ENCODE peak calls at places on chromosomes 11 and 22, in seven cellular contexts. K is neural progenitor cell; D is AG10803; H is A549; Z is activated CD8-positive, alpha-beta T cell treated with anti-CD3 and anti-CD28 coated beads for 36 hours; Q is osteoblast; N is astrocyte of the spinal cord. V is an unnamed sample.
A peak's percentile ranks its signal among the peaks of the same experiment; 100 is the strongest.

GRCh38 chr22:25628494-25628893 is 64.0 kb downstream of the GRK3 start:
- DNase-seq in Q (no peak), H (no peak), N (no peak), K (no peak), D (no peak), Z (no peak), V (no peak)

GRCh38 chr11:113796663-113797259 is 17.2 kb downstream of the CLDN25 start:
- DNase-seq in N (peak; percentile 52), H (peak; percentile 28), Z (peak; percentile 31), K (peak; percentile 71), Q (peak; percentile 94), D (peak; percentile 57), V (peak; percentile 62)

GRCh38 chr11:72924568-72925190 is 110.5 kb downstream of the ATG16L2 start:
- DNase-seq in N (peak; percentile 59), Z (no peak), Q (peak; percentile 79), K (no peak), D (peak; percentile 64), H (peak; percentile 11), V (peak; percentile 23)

GRCh38 chr11:35919244-35919643 is 24.6 kb upstream of the LDLRAD3 start:
- DNase-seq in D (no peak), N (peak; percentile 25), Q (no peak), K (peak; percentile 70), H (no peak), Z (no peak), V (no peak)

GRCh38 chr22:48821346-48822186 is 1006.1 kb downstream of the BRD1 start:
- DNase-seq in D (no peak), Z (no peak), N (no peak), K (no peak), Q (peak; percentile 9), H (no peak), V (no peak)

GRCh38 chr11:118412921-118413320 is 11.5 kb downstream of the ATP5MG start:
- DNase-seq in Z (no peak), K (no peak), H (no peak), N (no peak), Q (no peak), D (no peak), V (no peak)

GRCh38 chr22:49784630-49784971 is 43.1 kb downstream of the BRD1 start:
- DNase-seq in N (no peak), Q (no peak), Z (no peak), D (no peak), H (no peak), K (no peak), V (no peak)

GRCh38 chr11:68145120-68145866 is 24.1 kb upstream of the CHKA start:
- DNase-seq in Z (no peak), D (no peak), H (peak; percentile 29), K (no peak), N (no peak), Q (no peak), V (no peak)

GRCh38 chr22:41596776-41597634 is 7.4 kb upstream of the PMM1 start:
- DNase-seq in N (peak; percentile 41), Q (peak; percentile 95), K (peak; percentile 69), Z (peak; percentile 60), D (peak; percentile 47), H (peak; percentile 60), V (no peak)

GRCh38 chr11:9160166-9160565 is 68.8 kb upstream of the SCUBE2 start:
- DNase-seq in Z (no peak), D (peak; percentile 24), H (no peak), Q (no peak), K (no peak), N (no peak), V (no peak)

GRCh38 chr11:47001666-47002285 is 65.2 kb downstream of the CSTPP1 start:
- DNase-seq in D (peak; percentile 38), Q (no peak), Z (no peak), H (no peak), N (peak; percentile 67), K (peak; percentile 15), V (no peak)

GRCh38 chr11:47002366-47002765 is 65.8 kb downstream of the CSTPP1 start:
- DNase-seq in Q (no peak), Z (no peak), D (no peak), N (no peak), K (no peak), H (no peak), V (no peak)

GRCh38 chr11:47003180-47003877 is 66.8 kb downstream of the CSTPP1 start:
- DNase-seq in N (no peak), H (no peak), Z (peak; percentile 72), D (peak; percentile 24), K (no peak), Q (no peak), V (no peak)

GRCh38 chr11:47005441-47005840 is 68.9 kb downstream of the CSTPP1 start:
- DNase-seq in D (no peak), H (no peak), K (no peak), Q (no peak), Z (no peak), N (no peak), V (no peak)

DNA sequence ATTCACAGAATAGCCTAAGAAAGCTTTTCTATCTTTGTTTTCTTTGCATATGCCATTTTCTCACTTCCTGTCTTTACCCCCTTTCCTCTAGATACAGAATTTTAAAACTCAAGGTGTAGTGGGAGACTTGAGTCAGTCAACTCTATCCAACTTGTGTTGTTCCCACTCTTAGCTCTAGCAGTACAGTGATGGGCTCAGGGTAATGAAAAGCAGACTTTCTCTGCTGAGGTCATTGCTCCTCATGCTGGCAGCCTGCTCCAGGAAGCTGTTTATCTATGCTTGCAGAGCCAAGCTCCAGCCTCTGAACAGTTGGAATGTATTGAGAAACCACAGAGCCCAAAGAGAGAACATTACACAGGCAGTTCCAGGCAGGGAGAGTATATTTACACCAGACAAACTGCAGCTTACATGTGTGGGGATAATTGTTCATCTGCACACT is 68.1 kb downstream of the CSTPP1 start:
- DNase-seq in K (no peak), H (no peak), N (peak; percentile 98), D (peak; percentile 98), Q (peak; percentile 73), Z (no peak), V (no peak)
- TF ChIP-seq CTCF in K (no peak), H (no peak), N (no peak), D (no peak), Q (no peak), Z (no peak), V (no peak)

GRCh38 chr11:2553886-2554285 is 109.1 kb downstream of the KCNQ1 start:
- DNase-seq in K (no peak), H (no peak), N (no peak), Z (no peak), Q (no peak), D (no peak), V (no peak)
- TF ChIP-seq CTCF in K (no peak), H (no peak), N (no peak), Z (no peak), Q (no peak), D (no peak), V (no peak)

GRCh38 chr11:128201801-128202200 is 385.6 kb downstream of the ETS1 start:
- DNase-seq in D (no peak), N (no peak), H (no peak), K (no peak), Q (no peak), Z (no peak), V (no peak)
- TF ChIP-seq CTCF in D (no peak), N (no peak), H (no peak), K (no peak), Q (no peak), Z (no peak), V (no peak)

GRCh38 chr22:43109921-43110443 is 568 bp upstream of the BIK start:
- DNase-seq in K (peak; percentile 64), H (no peak), Z (no peak), Q (peak; percentile 73), D (no peak), N (no peak), V (no peak)

GRCh38 chr22:43110927-43111623 is 525 bp downstream of the BIK start:
- DNase-seq in Z (peak; percentile 51), D (no peak), N (no peak), K (peak; percentile 58), H (no peak), Q (peak; percentile 83), V (no peak)

GRCh38 chr22:43113516-43114251 is 3.1 kb downstream of the BIK start:
- DNase-seq in N (no peak), K (no peak), Z (no peak), H (no peak), Q (no peak), D (no peak), V (no peak)

GRCh38 chr22:43109511-43109910 is 1.0 kb upstream of the BIK start:
- DNase-seq in K (no peak), Z (no peak), Q (peak; percentile 67), H (no peak), D (no peak), N (no peak), V (no peak)

GRCh38 chr22:43110444-43110926 is at the start of gene BIK:
- DNase-seq in K (peak; percentile 85), N (no peak), D (peak; percentile 17), Q (peak; percentile 85), Z (peak; percentile 44), H (no peak), V (peak; percentile 64)
- TF ChIP-seq CTCF in K (no peak), N (peak; percentile 8), D (peak; percentile 39), Q (peak; percentile 14), Z (no peak), H (no peak), V (peak; percentile 55)

DNA sequence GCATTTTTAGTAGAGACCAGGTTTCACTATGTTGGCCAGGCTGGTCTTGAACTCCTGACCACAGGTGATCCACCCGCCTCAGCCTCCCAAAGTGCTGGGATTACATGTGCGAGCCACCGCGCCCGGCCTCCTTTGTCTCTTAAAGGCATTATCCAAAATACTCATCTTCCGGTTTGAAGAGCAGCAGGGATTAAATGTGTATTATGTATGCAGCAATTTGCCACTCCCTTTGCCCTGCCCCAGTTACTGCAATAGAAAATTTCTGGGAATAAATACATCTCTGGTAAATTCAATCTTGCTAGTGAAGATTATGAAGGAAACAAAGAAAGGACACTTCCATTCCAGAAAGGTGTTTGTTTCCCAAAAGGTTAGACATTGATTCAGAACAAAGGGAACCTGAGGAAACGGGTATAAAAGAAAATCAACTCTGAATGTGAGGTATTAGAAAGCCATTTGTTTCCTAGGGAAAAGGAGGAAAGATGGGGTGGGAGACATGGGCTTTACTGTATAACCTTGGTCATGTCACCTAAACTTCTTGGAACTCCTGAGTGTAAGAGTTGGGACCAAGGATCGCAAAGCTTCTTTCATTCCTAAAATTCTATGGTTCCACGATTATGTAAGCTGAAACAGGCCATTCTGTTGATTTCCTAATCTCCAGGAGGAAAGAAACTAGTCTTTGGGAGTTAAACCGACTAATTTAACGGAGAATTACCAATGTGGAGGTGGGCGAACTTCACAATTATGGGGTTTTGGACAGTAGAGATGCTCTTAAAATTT is 962 bp upstream of the HIPK3 start:
- DNase-seq in Q (peak; percentile 74), D (peak; percentile 44), H (peak; percentile 8), K (peak; percentile 9), Z (no peak), N (peak; percentile 12), V (no peak)
- TF ChIP-seq CTCF in Q (no peak), D (no peak), H (no peak), K (no peak), Z (no peak), N (no peak), V (no peak)

DNA sequence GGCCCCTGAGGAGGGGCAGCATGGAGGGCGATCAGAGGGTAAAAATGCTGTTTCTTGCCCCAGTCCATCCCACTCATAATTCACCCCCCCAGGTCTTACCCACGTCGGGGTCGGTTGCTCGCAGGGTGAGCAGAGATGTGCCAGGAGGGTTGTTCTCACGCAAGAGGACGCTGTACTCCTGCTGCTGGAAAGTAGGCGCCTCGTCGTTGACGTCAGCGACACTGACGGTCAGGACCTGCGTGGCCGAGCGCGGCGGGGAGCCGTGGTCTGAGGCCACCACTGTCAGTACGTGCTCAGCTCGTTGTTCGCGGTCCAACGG is 10.3 kb upstream of the TPP1 start:
- DNase-seq in H (no peak), K (no peak), Q (no peak), Z (no peak), N (no peak), D (no peak), V (no peak)
- TF ChIP-seq CTCF in H (no peak), K (no peak), Q (no peak), Z (no peak), N (no peak), D (no peak), V (no peak)